ENCODE peak calls at places on chromosomes 12 and 14, in five cellular contexts. M, U, C, N and O are unnamed samples.
A peak's percentile ranks its signal among the peaks of the same experiment; 100 is the strongest.

GRCh38 chr12:12803186-12803585 is 10.0 kb upstream of the DDX47 start:
- DNase-seq in M (peak; percentile 60), U (peak; percentile 71), C (no peak), N (peak; percentile 46), O (peak; percentile 76)

GRCh38 chr14:91241848-91242247 is 2.7 kb downstream of the GPR68 start:
- DNase-seq in U (no peak), N (peak; percentile 3), M (no peak), C (no peak), O (no peak)

GRCh38 chr12:96383371-96383770 is 16.9 kb downstream of the CDK17 start:
- DNase-seq in N (no peak), C (no peak), U (no peak), M (no peak), O (no peak)

GRCh38 chr12:16619537-16619936 is 13.6 kb upstream of the LMO3 start:
- DNase-seq in U (no peak), M (no peak), N (no peak), C (no peak), O (no peak)

GRCh38 chr12:104859144-104859543 is 98.9 kb downstream of the SLC41A2 start:
- DNase-seq in U (no peak), C (no peak), N (no peak), M (no peak), O (no peak)

GRCh38 chr12:121792607-121793500 is 634 bp downstream of the RHOF start:
- DNase-seq in M (no peak), U (no peak), N (peak; percentile 73), C (peak; percentile 45), O (no peak)

GRCh38 chr12:56300644-56301464 is 724 bp upstream of the CS start:
- DNase-seq in N (no peak), M (no peak), U (no peak), C (no peak), O (no peak)

GRCh38 chr12:11981174-11981733 is 89.5 kb upstream of the BCL2L14 start:
- DNase-seq in M (peak; percentile 27), C (peak; percentile 9), N (no peak), U (no peak), O (no peak)

GRCh38 chr12:14257734-14258467 is 107.6 kb upstream of the ATF7IP start:
- DNase-seq in M (peak; percentile 99), U (peak; percentile 96), N (peak; percentile 94), C (peak; percentile 60), O (peak; percentile 98)

GRCh38 chr12:95473440-95473946 is 459 bp upstream of the METAP2 start:
- DNase-seq in U (peak; percentile 44), C (peak; percentile 4), N (peak; percentile 41), M (peak; percentile 48), O (peak; percentile 66)

GRCh38 chr12:53053223-53054111 is 3.6 kb downstream of the TNS2 start:
- DNase-seq in M (peak; percentile 37), N (peak; percentile 71), U (peak; percentile 71), C (peak; percentile 29), O (peak; percentile 89)

GRCh38 chr12:121087467-121088207 is 45.0 kb upstream of the P2RX7 start:
- DNase-seq in M (no peak), N (no peak), U (no peak), C (no peak), O (no peak)

GRCh38 chr14:99415496-99416281 is 65.0 kb downstream of the SETD3 start:
- DNase-seq in N (no peak), C (peak; percentile 33), M (peak; percentile 85), U (peak; percentile 38), O (peak; percentile 43)

GRCh38 chr14:95533822-95534221 is 1.0 kb upstream of the GLRX5 start:
- DNase-seq in M (peak; percentile 23), U (no peak), N (no peak), C (no peak), O (no peak)

GRCh38 chr12:13171921-13172859 is 24.3 kb upstream of the EMP1 start:
- DNase-seq in N (no peak), C (no peak), U (no peak), M (peak; percentile 47), O (no peak)

GRCh38 chr12:1277905-1278304 is 286.9 kb downstream of the ERC1 start:
- DNase-seq in M (no peak), C (peak; percentile 19), N (no peak), U (no peak), O (no peak)

GRCh38 chr14:31965735-31966598 is 111.1 kb upstream of the ARHGAP5 start:
- DNase-seq in M (peak; percentile 29), N (no peak), C (no peak), U (no peak), O (no peak)

GRCh38 chr12:82176761-82177490 is 181.3 kb downstream of the CCDC59 start:
- DNase-seq in M (no peak), C (no peak), U (no peak), N (no peak), O (no peak)

GRCh38 chr12:82176016-82176415 is 182.2 kb downstream of the CCDC59 start:
- DNase-seq in U (no peak), M (no peak), C (no peak), N (no peak), O (no peak)

GRCh38 chr12:82174383-82174782 is 183.8 kb downstream of the CCDC59 start:
- DNase-seq in C (no peak), U (no peak), M (no peak), N (no peak), O (no peak)

DNA sequence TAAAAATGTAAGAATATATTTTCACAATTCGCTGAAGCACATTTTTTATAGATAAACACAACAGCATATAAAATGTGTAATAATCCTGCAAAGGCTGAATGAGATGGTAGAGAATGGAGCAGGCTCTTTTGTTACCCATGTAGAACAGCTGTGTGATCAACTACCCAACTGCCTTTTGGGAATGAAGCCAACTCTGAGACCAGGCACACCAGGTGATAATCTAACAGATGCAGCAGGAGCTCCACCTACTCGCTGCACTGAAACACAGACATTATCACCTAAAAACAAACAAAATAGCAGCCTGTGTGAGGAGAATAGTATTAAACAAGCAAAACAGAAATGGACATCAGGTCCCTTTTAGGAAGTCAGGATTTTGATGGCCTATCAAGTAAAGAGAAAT is 183.3 kb downstream of the CCDC59 start:
- DNase-seq in C (no peak), M (no peak), N (no peak), U (no peak), O (no peak)
- H3K4me1 ChIP-seq in C (no peaks in the 10 kb centered on the region), M (peaks cover 4% of the 10 kb centered on the region), N (no peaks in the 10 kb centered on the region), U (no peaks in the 10 kb centered on the region), O (no peaks in the 10 kb centered on the region)

GRCh38 chr14:106129274-106129673 is 602.9 kb downstream of the TMEM121 start:
- DNase-seq in M (no peak), N (no peak), U (no peak), C (no peak), O (no peak)
- TF ChIP-seq CTCF in M (no peak), N (no peak), U (no peak), C (peak; percentile 8), O (no peak)

GRCh38 chr14:35386673-35387125 is 17.9 kb downstream of the NFKBIA start:
- DNase-seq in M (no peak), C (no peak), N (no peak), U (no peak), O (no peak)

GRCh38 chr14:35385042-35385839 is 19.3 kb downstream of the NFKBIA start:
- DNase-seq in U (peak; percentile 89), C (no peak), N (peak; percentile 91), M (peak; percentile 91), O (peak; percentile 97)

GRCh38 chr14:35384386-35385041 is 20.0 kb downstream of the NFKBIA start:
- DNase-seq in N (peak; percentile 79), M (peak; percentile 93), U (peak; percentile 88), C (no peak), O (peak; percentile 91)

GRCh38 chr14:35380794-35381193 is 23.8 kb downstream of the NFKBIA start:
- DNase-seq in N (no peak), M (no peak), C (no peak), U (no peak), O (no peak)

GRCh38 chr14:35383569-35384385 is 20.8 kb downstream of the NFKBIA start:
- DNase-seq in N (no peak), C (no peak), U (no peak), M (no peak), O (no peak)
- H3K4me3 ChIP-seq in N (no peak overlapping the region), C (no peak overlapping the region), U (no peak overlapping the region), M (no peak overlapping the region), O (no peak overlapping the region)

GRCh38 chr14:68008491-68008890 is 188.9 kb downstream of the RAD51B start:
- DNase-seq in N (no peak), C (no peak), M (no peak), U (no peak), O (no peak)
- H3K4me1 ChIP-seq in N (no peaks in the 10 kb centered on the region), C (no peaks in the 10 kb centered on the region), M (no peaks in the 10 kb centered on the region), U (no peaks in the 10 kb centered on the region), O (no peaks in the 10 kb centered on the region)

GRCh38 chr12:130596241-130596640 is 119.9 kb downstream of the RIMBP2 start:
- DNase-seq in N (no peak), C (no peak), U (no peak), M (no peak), O (no peak)
- TF ChIP-seq CTCF in N (no peak), C (no peak), U (no peak), M (no peak), O (no peak)

GRCh38 chr12:92988622-92989130 is 59.6 kb upstream of the EEA1 start:
- DNase-seq in M (no peak), N (no peak), C (no peak), U (no peak), O (no peak)

GRCh38 chr12:92987362-92987761 is 58.3 kb upstream of the EEA1 start:
- DNase-seq in U (peak; percentile 39), C (no peak), M (peak; percentile 89), N (no peak), O (no peak)

GRCh38 chr12:92989715-92990484 is 60.8 kb upstream of the EEA1 start:
- DNase-seq in N (no peak), U (no peak), M (no peak), C (no peak), O (no peak)

GRCh38 chr12:92991134-92991533 is 62.0 kb upstream of the EEA1 start:
- DNase-seq in N (no peak), M (no peak), C (no peak), U (no peak), O (no peak)

GRCh38 chr12:92987846-92988621 is 58.9 kb upstream of the EEA1 start:
- DNase-seq in C (no peak), M (no peak), N (peak; percentile 41), U (no peak), O (peak; percentile 65)
- H3K4me3 ChIP-seq in C (no peak overlapping the region), M (no peak overlapping the region), N (no peak overlapping the region), U (no peak overlapping the region), O (no peak overlapping the region)

GRCh38 chr12:119415714-119416113 is 81.2 kb downstream of the CCDC60 start:
- DNase-seq in M (no peak), U (no peak), C (no peak), N (no peak), O (no peak)

GRCh38 chr12:119423285-119423684 is 88.8 kb downstream of the CCDC60 start:
- DNase-seq in U (no peak), N (no peak), M (no peak), C (no peak), O (no peak)

GRCh38 chr12:119417440-119417839 is 82.9 kb downstream of the CCDC60 start:
- DNase-seq in N (no peak), M (no peak), C (no peak), U (no peak), O (no peak)

DNA sequence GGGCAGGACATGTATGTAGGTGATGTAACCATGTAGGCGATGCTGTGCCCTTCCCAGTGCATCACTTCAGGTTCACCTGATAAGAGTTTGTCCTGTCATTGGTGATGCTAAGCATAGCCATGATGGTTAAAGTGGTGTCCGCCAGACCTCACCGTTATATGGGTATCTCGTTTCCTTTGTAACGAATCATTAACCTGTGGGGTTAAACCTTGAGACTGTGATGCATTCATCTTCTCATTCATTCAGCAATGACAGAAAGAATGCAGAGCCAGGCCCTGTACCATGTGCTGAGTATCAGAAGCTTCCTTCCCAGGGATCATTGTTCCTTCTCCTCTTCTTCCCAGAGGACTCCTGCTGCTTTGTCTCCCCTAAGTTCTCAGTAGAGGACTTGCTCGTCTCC is 84.8 kb downstream of the CCDC60 start:
- DNase-seq in C (no peak), N (no peak), M (no peak), U (no peak), O (no peak)
- H3K4me1 ChIP-seq in C (no peaks in the 10 kb centered on the region), N (no peaks in the 10 kb centered on the region), M (no peaks in the 10 kb centered on the region), U (no peaks in the 10 kb centered on the region), O (no peaks in the 10 kb centered on the region)